ENCODE peak calls at places on chromosomes 4 and X, in seven cellular contexts. One of them, this sample, is unnamed.

GRCh38 chr4:15400911-15401671 is 26.7 kb upstream of the C1QTNF7 start:
- DNase-seq in hepatocyte: peak
- DNase-seq in cardiac fibroblast: peak
- DNase-seq in cardiac muscle cell: peak
- DNase-seq in bronchial epithelial cell: peak
- DNase-seq in H1: no peak
- DNase-seq in MG63: peak
- DNase-seq in this sample: peak

GRCh38 chr4:139843643-139844042 is 178.0 kb downstream of the MGST2 start:
- DNase-seq in hepatocyte: no peak
- DNase-seq in cardiac fibroblast: no peak
- DNase-seq in cardiac muscle cell: no peak
- DNase-seq in bronchial epithelial cell: no peak
- DNase-seq in H1: no peak
- DNase-seq in MG63: no peak
- DNase-seq in this sample: peak

GRCh38 chr4:11748169-11748872 is 319.6 kb upstream of the HS3ST1 start:
- DNase-seq in hepatocyte: peak
- DNase-seq in cardiac fibroblast: peak
- DNase-seq in cardiac muscle cell: peak
- DNase-seq in bronchial epithelial cell: peak
- DNase-seq in H1: no peak
- DNase-seq in MG63: peak
- DNase-seq in this sample: no peak

GRCh38 chrX:29447867-29448266 is 767.5 kb upstream of the MAGEB2 start:
- DNase-seq in hepatocyte: no peak
- DNase-seq in cardiac fibroblast: peak
- DNase-seq in cardiac muscle cell: no peak
- DNase-seq in bronchial epithelial cell: no peak
- DNase-seq in H1: no peak
- DNase-seq in MG63: no peak
- DNase-seq in this sample: no peak

GRCh38 chr4:163681208-163681821 is 186.8 kb downstream of the TMA16 start:
- DNase-seq in hepatocyte: peak
- DNase-seq in cardiac fibroblast: peak
- DNase-seq in cardiac muscle cell: peak
- DNase-seq in bronchial epithelial cell: peak
- DNase-seq in H1: no peak
- DNase-seq in MG63: no peak
- DNase-seq in this sample: peak

GRCh38 chrX:35166023-35166422 is 223.4 kb downstream of the FAM47B start:
- DNase-seq in hepatocyte: no peak
- DNase-seq in cardiac fibroblast: no peak
- DNase-seq in cardiac muscle cell: no peak
- DNase-seq in bronchial epithelial cell: no peak
- DNase-seq in H1: no peak
- DNase-seq in MG63: peak
- DNase-seq in this sample: no peak

GRCh38 chr4:39415678-39416283 is 9.1 kb downstream of the KLB start:
- DNase-seq in hepatocyte: no peak
- DNase-seq in cardiac fibroblast: peak
- DNase-seq in cardiac muscle cell: peak
- DNase-seq in bronchial epithelial cell: no peak
- DNase-seq in H1: no peak
- DNase-seq in MG63: no peak
- DNase-seq in this sample: no peak

GRCh38 chrX:65720580-65720979 is 53.1 kb downstream of the MSN start:
- DNase-seq in hepatocyte: no peak
- DNase-seq in cardiac fibroblast: no peak
- DNase-seq in cardiac muscle cell: no peak
- DNase-seq in bronchial epithelial cell: no peak
- DNase-seq in H1: no peak
- DNase-seq in MG63: peak
- DNase-seq in this sample: peak

GRCh38 chrX:139213241-139213709 is 317.3 kb upstream of the F9 start:
- DNase-seq in hepatocyte: peak
- DNase-seq in cardiac fibroblast: no peak
- DNase-seq in cardiac muscle cell: no peak
- DNase-seq in bronchial epithelial cell: no peak
- DNase-seq in H1: no peak
- DNase-seq in MG63: no peak
- DNase-seq in this sample: peak

GRCh38 chr4:19675172-19675811 is 576.4 kb upstream of the SLIT2 start:
- DNase-seq in hepatocyte: no peak
- DNase-seq in cardiac fibroblast: peak
- DNase-seq in cardiac muscle cell: peak
- DNase-seq in bronchial epithelial cell: no peak
- DNase-seq in H1: no peak
- DNase-seq in MG63: peak
- DNase-seq in this sample: no peak

GRCh38 chr4:83231620-83232056 is 53.0 kb downstream of the COQ2 start:
- DNase-seq in hepatocyte: no peak
- DNase-seq in cardiac fibroblast: no peak
- DNase-seq in cardiac muscle cell: peak
- DNase-seq in bronchial epithelial cell: peak
- DNase-seq in H1: no peak
- DNase-seq in MG63: no peak
- DNase-seq in this sample: peak

GRCh38 chrX:41491267-41492004 is 44.3 kb downstream of the NYX start:
- DNase-seq in hepatocyte: peak
- DNase-seq in cardiac fibroblast: peak
- DNase-seq in cardiac muscle cell: peak
- DNase-seq in bronchial epithelial cell: peak
- DNase-seq in H1: no peak
- DNase-seq in MG63: peak
- DNase-seq in this sample: peak

GRCh38 chr4:32462944-32463343 is 1742.8 kb downstream of the PCDH7 start:
- DNase-seq in hepatocyte: no peak
- DNase-seq in cardiac fibroblast: peak
- DNase-seq in cardiac muscle cell: peak
- DNase-seq in bronchial epithelial cell: peak
- DNase-seq in H1: no peak
- DNase-seq in MG63: no peak
- DNase-seq in this sample: peak

DNA sequence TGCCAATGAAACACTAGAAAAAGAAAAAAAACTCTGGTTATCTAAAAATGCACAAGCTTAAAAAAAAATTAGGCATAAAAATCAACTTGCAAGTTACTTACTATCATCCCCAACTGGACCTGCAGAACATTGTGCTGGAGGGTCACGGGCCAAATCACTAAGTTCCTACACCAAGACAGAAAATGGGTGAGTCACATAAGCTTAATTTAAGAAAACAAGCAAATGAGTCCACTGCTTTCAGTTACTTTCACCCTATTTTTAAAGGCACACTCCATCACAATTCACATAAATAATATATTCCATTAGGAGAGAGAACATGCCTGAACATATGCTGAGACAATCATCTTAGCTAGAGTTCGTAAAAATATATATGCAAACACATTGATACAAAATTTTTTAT is 17.7 kb downstream of the UBE2D3 start:
- DNase-seq in hepatocyte: no peak
- DNase-seq in cardiac fibroblast: no peak
- DNase-seq in cardiac muscle cell: no peak
- DNase-seq in bronchial epithelial cell: no peak
- DNase-seq in H1: no peak
- DNase-seq in MG63: no peak
- DNase-seq in this sample: no peak
- H3K4me3 ChIP-seq in hepatocyte: no peak
- H3K4me3 ChIP-seq in cardiac fibroblast: no peak
- H3K4me3 ChIP-seq in cardiac muscle cell: no peak
- H3K4me3 ChIP-seq in bronchial epithelial cell: no peak
- H3K4me3 ChIP-seq in H1: no peak
- H3K4me3 ChIP-seq in MG63: no peak
- H3K4me3 ChIP-seq in this sample: no peak

GRCh38 chr4:48673537-48673936 is 106.5 kb downstream of the FRYL start:
- DNase-seq in hepatocyte: no peak
- DNase-seq in cardiac fibroblast: no peak
- DNase-seq in cardiac muscle cell: no peak
- DNase-seq in bronchial epithelial cell: no peak
- DNase-seq in H1: no peak
- DNase-seq in MG63: no peak
- DNase-seq in this sample: no peak
- H3K4me3 ChIP-seq in hepatocyte: no peak
- H3K4me3 ChIP-seq in cardiac fibroblast: no peak
- H3K4me3 ChIP-seq in cardiac muscle cell: no peak
- H3K4me3 ChIP-seq in bronchial epithelial cell: no peak
- H3K4me3 ChIP-seq in H1: no peak
- H3K4me3 ChIP-seq in MG63: no peak
- H3K4me3 ChIP-seq in this sample: no peak

DNA sequence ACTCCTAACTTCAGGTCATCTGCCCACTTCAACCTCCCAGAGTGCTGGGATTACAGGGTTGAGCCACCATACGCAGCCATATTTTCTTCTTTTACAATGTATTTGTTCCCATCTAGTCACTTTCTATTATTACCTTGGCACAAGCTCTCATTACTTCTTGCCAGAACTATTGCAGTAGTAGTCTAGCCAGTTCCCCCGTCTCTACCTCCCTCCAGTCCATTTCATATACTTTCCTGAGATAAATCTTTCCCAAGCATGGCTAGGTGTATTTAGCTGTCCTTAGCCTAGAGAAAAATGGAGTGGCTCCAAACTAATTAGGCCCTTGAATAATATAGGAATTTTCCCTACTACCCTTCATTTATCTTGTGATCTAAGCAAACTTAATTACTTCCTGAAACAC is 412.2 kb downstream of the RPA4 start:
- DNase-seq in hepatocyte: no peak
- DNase-seq in cardiac fibroblast: no peak
- DNase-seq in cardiac muscle cell: no peak
- DNase-seq in bronchial epithelial cell: no peak
- DNase-seq in H1: no peak
- DNase-seq in MG63: no peak
- DNase-seq in this sample: no peak
- H3K4me3 ChIP-seq in hepatocyte: no peak
- H3K4me3 ChIP-seq in cardiac fibroblast: no peak
- H3K4me3 ChIP-seq in cardiac muscle cell: no peak
- H3K4me3 ChIP-seq in bronchial epithelial cell: no peak
- H3K4me3 ChIP-seq in H1: no peak
- H3K4me3 ChIP-seq in MG63: no peak
- H3K4me3 ChIP-seq in this sample: no peak

DNA sequence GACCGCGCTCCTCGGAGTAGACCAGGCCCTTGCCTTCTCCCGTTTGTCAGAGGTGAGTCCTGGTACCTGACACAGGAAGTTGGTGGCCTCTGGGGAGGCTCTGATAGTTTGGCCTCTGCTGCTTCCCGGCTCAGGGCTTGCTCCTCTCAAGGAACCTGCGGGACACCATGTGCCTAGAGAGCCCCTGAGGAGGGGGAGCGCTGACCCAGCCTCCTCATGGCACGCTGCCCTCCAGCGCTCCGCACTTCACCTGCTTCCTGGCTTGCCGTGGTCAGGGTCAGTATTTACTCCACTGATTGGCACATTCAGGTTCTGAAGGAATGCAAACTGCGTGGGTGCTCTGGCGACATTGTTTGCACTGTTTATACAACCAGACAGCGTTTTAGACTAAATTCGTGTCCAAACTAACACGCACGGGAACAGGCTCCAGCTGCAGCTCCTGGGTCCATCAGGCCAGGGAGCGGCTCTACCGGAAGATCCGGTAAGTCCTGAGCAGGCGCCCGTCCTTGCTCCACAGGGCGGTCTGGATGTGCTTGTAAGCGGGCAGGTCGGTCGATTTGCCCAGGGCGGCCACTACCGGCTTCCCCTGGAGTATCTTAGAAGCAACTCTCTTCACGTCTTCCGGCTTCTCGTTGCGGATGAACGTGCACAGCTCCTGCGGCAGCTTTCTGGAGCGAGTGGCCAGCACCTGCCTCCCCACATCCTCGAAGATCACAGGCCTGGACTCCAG is 121.6 kb upstream of the GRID2 start:
- DNase-seq in hepatocyte: no peak
- DNase-seq in cardiac fibroblast: no peak
- DNase-seq in cardiac muscle cell: no peak
- DNase-seq in bronchial epithelial cell: no peak
- DNase-seq in H1: no peak
- DNase-seq in MG63: no peak
- DNase-seq in this sample: no peak
- H3K4me3 ChIP-seq in hepatocyte: no peak
- H3K4me3 ChIP-seq in cardiac fibroblast: no peak
- H3K4me3 ChIP-seq in cardiac muscle cell: no peak
- H3K4me3 ChIP-seq in bronchial epithelial cell: no peak
- H3K4me3 ChIP-seq in H1: no peak
- H3K4me3 ChIP-seq in MG63: no peak
- H3K4me3 ChIP-seq in this sample: no peak

DNA sequence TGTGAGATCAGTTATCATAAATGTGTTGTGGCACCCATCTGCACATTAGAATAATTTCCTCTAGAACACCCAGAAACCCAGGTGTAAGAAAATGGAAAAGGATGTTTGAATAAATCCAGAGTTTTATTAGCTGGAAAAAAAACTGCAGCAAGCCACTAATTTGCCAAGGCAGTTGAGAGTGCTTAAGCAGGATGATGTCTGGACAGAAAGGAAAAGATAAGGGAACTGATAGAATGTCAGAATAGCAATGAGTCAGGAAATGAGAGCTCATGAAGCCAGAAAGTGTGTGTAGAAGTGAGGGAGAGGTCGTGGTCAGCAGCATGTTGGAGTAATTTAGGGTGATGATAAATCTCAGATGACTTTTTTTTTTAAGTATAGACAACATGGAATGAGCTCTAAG is 15.2 kb upstream of the NEUROG2 start:
- DNase-seq in hepatocyte: no peak
- DNase-seq in cardiac fibroblast: peak
- DNase-seq in cardiac muscle cell: no peak
- DNase-seq in bronchial epithelial cell: no peak
- DNase-seq in H1: no peak
- DNase-seq in MG63: no peak
- DNase-seq in this sample: no peak
- H3K4me3 ChIP-seq in hepatocyte: no peak
- H3K4me3 ChIP-seq in cardiac fibroblast: no peak
- H3K4me3 ChIP-seq in cardiac muscle cell: no peak
- H3K4me3 ChIP-seq in bronchial epithelial cell: no peak
- H3K4me3 ChIP-seq in H1: no peak
- H3K4me3 ChIP-seq in MG63: no peak
- H3K4me3 ChIP-seq in this sample: no peak